ENCODE peak calls at places on chromosomes 2 and 18, in five cellular contexts. T, Q, U, L and I are unnamed samples.

GRCh38 chr2:172555272-172555521 is 693 bp upstream of the PDK1 start:
- DNase-seq in T (no peak), Q (no peak), U (no peak), L (no peak), I (no peak)

GRCh38 chr2:37711308-37711731 is 39.9 kb upstream of the CDC42EP3 start:
- DNase-seq in T (no peak), Q (peak), U (peak), L (peak), I (no peak)

GRCh38 chr18:44834867-44835469 is 154.3 kb downstream of the SETBP1 start:
- DNase-seq in T (no peak), Q (no peak), U (no peak), L (no peak), I (no peak)

GRCh38 chr2:186751790-186752189 is 57.9 kb downstream of the FAM171B start:
- DNase-seq in T (no peak), Q (no peak), U (no peak), L (no peak), I (no peak)

GRCh38 chr2:47654790-47655562 is 128.0 kb upstream of the MSH6 start:
- DNase-seq in T (no peak), Q (no peak), U (no peak), L (no peak), I (no peak)

GRCh38 chr2:197442865-197443264 is 8.0 kb upstream of the SF3B1 start:
- DNase-seq in T (no peak), Q (no peak), U (no peak), L (no peak), I (no peak)

GRCh38 chr18:60199505-60199904 is 173.1 kb downstream of the MC4R start:
- DNase-seq in T (no peak), Q (no peak), U (no peak), L (no peak), I (no peak)

GRCh38 chr2:165901595-165901994 is 52.0 kb downstream of the TTC21B start:
- DNase-seq in T (no peak), Q (no peak), U (no peak), L (no peak), I (no peak)

GRCh38 chr2:128053331-128053730 is 25.5 kb upstream of the SAP130 start:
- DNase-seq in T (no peak), Q (no peak), U (no peak), L (no peak), I (no peak)

GRCh38 chr2:127618551-127618950 is 27.4 kb upstream of the GPR17 start:
- DNase-seq in T (no peak), Q (no peak), U (no peak), L (no peak), I (peak)

GRCh38 chr18:13989209-13989608 is 73.9 kb upstream of the MC2R start:
- DNase-seq in T (no peak), Q (no peak), U (no peak), L (no peak), I (no peak)

GRCh38 chr2:12675801-12676200 is 40.9 kb upstream of the TRIB2 start:
- DNase-seq in T (no peak), Q (no peak), U (no peak), L (peak), I (no peak)

GRCh38 chr2:68739261-68740183 is 4.9 kb downstream of the ARHGAP25 start:
- DNase-seq in T (no peak), Q (no peak), U (no peak), L (no peak), I (no peak)

GRCh38 chr2:509888-510287 is 167.3 kb downstream of the TMEM18 start:
- DNase-seq in T (no peak), Q (no peak), U (no peak), L (no peak), I (no peak)

GRCh38 chr2:9434484-9434883 is 11.0 kb downstream of the CPSF3 start:
- DNase-seq in T (no peak), Q (no peak), U (no peak), L (peak), I (no peak)

GRCh38 chr2:170737821-170738220 is 22.7 kb downstream of the SP5 start:
- DNase-seq in T (peak), Q (no peak), U (no peak), L (no peak), I (no peak)